ENCODE peak calls at places on chromosomes 1 and 21, in six cellular contexts. One of them, this sample, is unnamed.

GRCh38 chr1:202367200-202367742 is 18.8 kb downstream of the PPP1R12B start:
- DNase-seq in GM13977: no peak
- DNase-seq in kidney epithelial cell: no peak
- DNase-seq in NCI-H1105: no peak
- DNase-seq in mesenchymal stem cell: no peak
- DNase-seq in tibial artery: no peak
- DNase-seq in this sample: no peak

GRCh38 chr1:206066479-206067171 is 13.7 kb downstream of the RHEX start:
- DNase-seq in GM13977: peak; percentile 34
- DNase-seq in kidney epithelial cell: no peak
- DNase-seq in NCI-H1105: no peak
- DNase-seq in mesenchymal stem cell: peak; percentile 9
- DNase-seq in tibial artery: no peak
- DNase-seq in this sample: no peak

GRCh38 chr1:3034728-3035610 is 13.7 kb downstream of the ACTRT2 start:
- DNase-seq in GM13977: no peak
- DNase-seq in kidney epithelial cell: no peak
- DNase-seq in NCI-H1105: no peak
- DNase-seq in mesenchymal stem cell: no peak
- DNase-seq in tibial artery: peak; percentile 74
- DNase-seq in this sample: no peak

GRCh38 chr1:24998554-24999245 is 68.6 kb upstream of the RUNX3 start:
- DNase-seq in GM13977: no peak
- DNase-seq in kidney epithelial cell: no peak
- DNase-seq in NCI-H1105: no peak
- DNase-seq in mesenchymal stem cell: no peak
- DNase-seq in tibial artery: no peak
- DNase-seq in this sample: no peak

GRCh38 chr1:221779771-221780170 is 37.9 kb upstream of the DUSP10 start:
- DNase-seq in GM13977: no peak
- DNase-seq in kidney epithelial cell: no peak
- DNase-seq in NCI-H1105: no peak
- DNase-seq in mesenchymal stem cell: no peak
- DNase-seq in tibial artery: no peak
- DNase-seq in this sample: no peak

GRCh38 chr1:27388337-27389005 is 4.0 kb upstream of the GPR3 start:
- DNase-seq in GM13977: peak; percentile 81
- DNase-seq in kidney epithelial cell: no peak
- DNase-seq in NCI-H1105: peak; percentile 36
- DNase-seq in mesenchymal stem cell: peak; percentile 52
- DNase-seq in tibial artery: peak; percentile 79
- DNase-seq in this sample: peak; percentile 74

GRCh38 chr1:111512132-111512874 is 8.9 kb upstream of the ADORA3 start:
- DNase-seq in GM13977: no peak
- DNase-seq in kidney epithelial cell: no peak
- DNase-seq in NCI-H1105: no peak
- DNase-seq in mesenchymal stem cell: no peak
- DNase-seq in tibial artery: no peak
- DNase-seq in this sample: no peak

GRCh38 chr21:35503646-35504045 is 454.5 kb upstream of the RUNX1 start:
- DNase-seq in GM13977: no peak
- DNase-seq in kidney epithelial cell: no peak
- DNase-seq in NCI-H1105: no peak
- DNase-seq in mesenchymal stem cell: peak; percentile 14
- DNase-seq in tibial artery: no peak
- DNase-seq in this sample: no peak

GRCh38 chr1:100924212-100924611 is 28.3 kb downstream of the SLC30A7 start:
- DNase-seq in GM13977: no peak
- DNase-seq in kidney epithelial cell: no peak
- DNase-seq in NCI-H1105: no peak
- DNase-seq in mesenchymal stem cell: no peak
- DNase-seq in tibial artery: no peak
- DNase-seq in this sample: no peak

GRCh38 chr1:226864311-226864710 is 6.1 kb upstream of the PSEN2 start:
- DNase-seq in GM13977: no peak
- DNase-seq in kidney epithelial cell: no peak
- DNase-seq in NCI-H1105: no peak
- DNase-seq in mesenchymal stem cell: no peak
- DNase-seq in tibial artery: no peak
- DNase-seq in this sample: no peak

GRCh38 chr21:45507888-45508508 is 34.2 kb downstream of the SLC19A1 start:
- DNase-seq in GM13977: no peak
- DNase-seq in kidney epithelial cell: no peak
- DNase-seq in NCI-H1105: no peak
- DNase-seq in mesenchymal stem cell: no peak
- DNase-seq in tibial artery: peak; percentile 46
- DNase-seq in this sample: no peak

GRCh38 chr1:32137111-32137510 is 29.3 kb downstream of the KPNA6 start:
- DNase-seq in GM13977: no peak
- DNase-seq in kidney epithelial cell: no peak
- DNase-seq in NCI-H1105: no peak
- DNase-seq in mesenchymal stem cell: no peak
- DNase-seq in tibial artery: no peak
- DNase-seq in this sample: no peak

GRCh38 chr1:145720556-145720877 is 1.2 kb downstream of the CD160 start:
- DNase-seq in GM13977: no peak
- DNase-seq in kidney epithelial cell: peak; percentile 66
- DNase-seq in NCI-H1105: no peak
- DNase-seq in mesenchymal stem cell: peak; percentile 77
- DNase-seq in tibial artery: no peak
- DNase-seq in this sample: no peak

GRCh38 chr1:66779475-66780078 is 21.5 kb downstream of the INSL5 start:
- DNase-seq in GM13977: no peak
- DNase-seq in kidney epithelial cell: no peak
- DNase-seq in NCI-H1105: no peak
- DNase-seq in mesenchymal stem cell: no peak
- DNase-seq in tibial artery: no peak
- DNase-seq in this sample: no peak

GRCh38 chr1:208047476-208047934 is 136.6 kb upstream of the CD34 start:
- DNase-seq in GM13977: no peak
- DNase-seq in kidney epithelial cell: no peak
- DNase-seq in NCI-H1105: no peak
- DNase-seq in mesenchymal stem cell: no peak
- DNase-seq in tibial artery: peak; percentile 97
- DNase-seq in this sample: peak; percentile 91

GRCh38 chr1:246526915-246527314 is 19.8 kb upstream of the SMYD3 start:
- DNase-seq in GM13977: no peak
- DNase-seq in kidney epithelial cell: no peak
- DNase-seq in NCI-H1105: no peak
- DNase-seq in mesenchymal stem cell: no peak
- DNase-seq in tibial artery: no peak
- DNase-seq in this sample: no peak

GRCh38 chr1:32992489-32993214 is 28.0 kb upstream of the RNF19B start:
- DNase-seq in GM13977: peak; percentile 74
- DNase-seq in kidney epithelial cell: peak; percentile 94
- DNase-seq in NCI-H1105: no peak
- DNase-seq in mesenchymal stem cell: peak; percentile 97
- DNase-seq in tibial artery: peak; percentile 90
- DNase-seq in this sample: peak; percentile 37

GRCh38 chr1:34306568-34306967 is 129.9 kb downstream of the C1orf94 start:
- DNase-seq in GM13977: no peak
- DNase-seq in kidney epithelial cell: no peak
- DNase-seq in NCI-H1105: no peak
- DNase-seq in mesenchymal stem cell: no peak
- DNase-seq in tibial artery: no peak
- DNase-seq in this sample: no peak

GRCh38 chr1:218361298-218362065 is 16.3 kb downstream of the TGFB2 start:
- DNase-seq in GM13977: no peak
- DNase-seq in kidney epithelial cell: no peak
- DNase-seq in NCI-H1105: peak; percentile 20
- DNase-seq in mesenchymal stem cell: peak; percentile 73
- DNase-seq in tibial artery: no peak
- DNase-seq in this sample: no peak

GRCh38 chr1:2372551-2373490 is 18.5 kb downstream of the MORN1 start:
- DNase-seq in GM13977: no peak
- DNase-seq in kidney epithelial cell: no peak
- DNase-seq in NCI-H1105: no peak
- DNase-seq in mesenchymal stem cell: no peak
- DNase-seq in tibial artery: peak; percentile 48
- DNase-seq in this sample: no peak

GRCh38 chr1:181318022-181318857 is 165.1 kb upstream of the CACNA1E start:
- DNase-seq in GM13977: no peak
- DNase-seq in kidney epithelial cell: no peak
- DNase-seq in NCI-H1105: no peak
- DNase-seq in mesenchymal stem cell: no peak
- DNase-seq in tibial artery: no peak
- DNase-seq in this sample: no peak

GRCh38 chr1:116485071-116485735 is 85.6 kb downstream of the CD58 start:
- DNase-seq in GM13977: peak; percentile 82
- DNase-seq in kidney epithelial cell: no peak
- DNase-seq in NCI-H1105: peak; percentile 82
- DNase-seq in mesenchymal stem cell: peak; percentile 80
- DNase-seq in tibial artery: peak; percentile 83
- DNase-seq in this sample: peak; percentile 75

GRCh38 chr1:246213947-246214346 is 293.1 kb downstream of the SMYD3 start:
- DNase-seq in GM13977: no peak
- DNase-seq in kidney epithelial cell: no peak
- DNase-seq in NCI-H1105: no peak
- DNase-seq in mesenchymal stem cell: peak; percentile 2
- DNase-seq in tibial artery: no peak
- DNase-seq in this sample: no peak

GRCh38 chr1:204041803-204042505 is 31.0 kb upstream of the SOX13 start:
- DNase-seq in GM13977: no peak
- DNase-seq in kidney epithelial cell: no peak
- DNase-seq in NCI-H1105: no peak
- DNase-seq in mesenchymal stem cell: no peak
- DNase-seq in tibial artery: no peak
- DNase-seq in this sample: peak; percentile 26

GRCh38 chr1:226798427-226799411 is 59.6 kb upstream of the ITPKB start:
- DNase-seq in GM13977: peak; percentile 57
- DNase-seq in kidney epithelial cell: no peak
- DNase-seq in NCI-H1105: no peak
- DNase-seq in mesenchymal stem cell: no peak
- DNase-seq in tibial artery: no peak
- DNase-seq in this sample: no peak

GRCh38 chr21:36557316-36557715 is 77.4 kb upstream of the CLDN14 start:
- DNase-seq in GM13977: no peak
- DNase-seq in kidney epithelial cell: no peak
- DNase-seq in NCI-H1105: no peak
- DNase-seq in mesenchymal stem cell: no peak
- DNase-seq in tibial artery: no peak
- DNase-seq in this sample: no peak

GRCh38 chr1:119987112-119987511 is 82.3 kb downstream of the NOTCH2 start:
- DNase-seq in GM13977: no peak
- DNase-seq in kidney epithelial cell: peak; percentile 89
- DNase-seq in NCI-H1105: no peak
- DNase-seq in mesenchymal stem cell: peak; percentile 90
- DNase-seq in tibial artery: no peak
- DNase-seq in this sample: no peak

GRCh38 chr1:236654957-236655356 is 31.3 kb upstream of the ACTN2 start:
- DNase-seq in GM13977: no peak
- DNase-seq in kidney epithelial cell: no peak
- DNase-seq in NCI-H1105: no peak
- DNase-seq in mesenchymal stem cell: no peak
- DNase-seq in tibial artery: no peak
- DNase-seq in this sample: no peak

GRCh38 chr1:220692436-220693228 is 2.5 kb downstream of the C1orf115 start:
- DNase-seq in GM13977: no peak
- DNase-seq in kidney epithelial cell: no peak
- DNase-seq in NCI-H1105: no peak
- DNase-seq in mesenchymal stem cell: peak; percentile 51
- DNase-seq in tibial artery: no peak
- DNase-seq in this sample: no peak

GRCh38 chr1:220552672-220553258 is 24.8 kb downstream of the MARK1 start:
- DNase-seq in GM13977: no peak
- DNase-seq in kidney epithelial cell: no peak
- DNase-seq in NCI-H1105: no peak
- DNase-seq in mesenchymal stem cell: peak; percentile 16
- DNase-seq in tibial artery: no peak
- DNase-seq in this sample: no peak

This sample was measured in uterus.